ENCODE peak calls at places on chromosome 5, in eight cellular contexts. Q is fibroblast of lung, D is transverse colon, H is IMR-90, W is RWPE1, V is cardiac muscle cell, C is brain microvascular endothelial cell, U is PC-9. Z is an unnamed sample.

GRCh38 chr5:130550553-130550940 is 614.5 kb downstream of the HINT1 start:
- DNase-seq in V (no peak), W (no peak), C (no peak), H (no peak), U (no peak), D (no peak), Q (peak), Z (no peak)

GRCh38 chr5:168324864-168325615 is 33.6 kb downstream of the WWC1 start:
- DNase-seq in D (no peak), U (peak), H (no peak), W (peak), C (no peak), V (no peak), Q (peak), Z (no peak)

GRCh38 chr5:41410737-41411136 is 99.7 kb downstream of the PLCXD3 start:
- DNase-seq in H (no peak), C (no peak), D (no peak), W (no peak), V (no peak), Q (no peak), U (no peak), Z (no peak)

GRCh38 chr5:53827072-53827471 is 266.6 kb downstream of the NDUFS4 start:
- DNase-seq in C (no peak), D (no peak), V (no peak), H (no peak), W (no peak), Q (no peak), U (no peak), Z (no peak)

GRCh38 chr5:14900661-14901461 is 29.3 kb upstream of the ANKH start:
- DNase-seq in Q (peak), V (peak), W (no peak), D (no peak), U (no peak), H (peak), C (peak), Z (peak)

GRCh38 chr5:175690586-175690985 is 32.7 kb downstream of the HRH2 start:
- DNase-seq in U (no peak), W (no peak), C (no peak), Q (no peak), H (no peak), D (no peak), V (no peak), Z (no peak)

GRCh38 chr5:155046591-155046990 is 33.0 kb downstream of the KIF4B start:
- DNase-seq in U (no peak), Q (no peak), V (no peak), H (no peak), D (no peak), W (no peak), C (no peak), Z (no peak)

GRCh38 chr5:68049053-68049713 is 166.4 kb upstream of the PIK3R1 start:
- DNase-seq in V (no peak), U (no peak), W (no peak), H (no peak), D (no peak), C (no peak), Q (peak), Z (no peak)

GRCh38 chr5:139061274-139061673 is 136.9 kb downstream of the SIL1 start:
- DNase-seq in V (peak), Q (peak), U (peak), W (peak), D (no peak), H (peak), C (peak), Z (no peak)

GRCh38 chr5:105739732-105740131 is 1931.0 kb downstream of the EFNA5 start:
- DNase-seq in Q (no peak), H (no peak), V (no peak), D (no peak), U (no peak), C (no peak), W (no peak), Z (no peak)

GRCh38 chr5:179801304-179802206 is 5.1 kb downstream of the MGAT4B start:
- DNase-seq in Q (no peak), H (peak), C (peak), V (peak), U (no peak), W (no peak), D (peak), Z (no peak)

GRCh38 chr5:17709011-17709710 is 74.9 kb downstream of the TAF11L14 start:
- DNase-seq in Q (no peak), V (no peak), D (no peak), H (no peak), C (no peak), W (no peak), U (no peak), Z (no peak)

GRCh38 chr5:93874491-93874890 is 133.1 kb upstream of the POU5F2 start:
- DNase-seq in D (no peak), U (no peak), W (no peak), H (peak), C (no peak), Q (peak), V (peak), Z (no peak)

GRCh38 chr5:113682497-113683136 is 169.1 kb downstream of the YTHDC2 start:
- DNase-seq in V (peak), W (no peak), Q (no peak), U (no peak), D (no peak), H (peak), C (no peak), Z (no peak)

GRCh38 chr5:134784241-134784920 is 25.8 kb downstream of the DDX46 start:
- DNase-seq in U (no peak), D (no peak), Q (no peak), H (peak), W (no peak), C (no peak), V (no peak), Z (no peak)
- TF ChIP-seq CTCF in U (peak), D (no peak), Q (peak), H (peak), W (no peak), C (peak), V (no peak), Z (peak)

DNA sequence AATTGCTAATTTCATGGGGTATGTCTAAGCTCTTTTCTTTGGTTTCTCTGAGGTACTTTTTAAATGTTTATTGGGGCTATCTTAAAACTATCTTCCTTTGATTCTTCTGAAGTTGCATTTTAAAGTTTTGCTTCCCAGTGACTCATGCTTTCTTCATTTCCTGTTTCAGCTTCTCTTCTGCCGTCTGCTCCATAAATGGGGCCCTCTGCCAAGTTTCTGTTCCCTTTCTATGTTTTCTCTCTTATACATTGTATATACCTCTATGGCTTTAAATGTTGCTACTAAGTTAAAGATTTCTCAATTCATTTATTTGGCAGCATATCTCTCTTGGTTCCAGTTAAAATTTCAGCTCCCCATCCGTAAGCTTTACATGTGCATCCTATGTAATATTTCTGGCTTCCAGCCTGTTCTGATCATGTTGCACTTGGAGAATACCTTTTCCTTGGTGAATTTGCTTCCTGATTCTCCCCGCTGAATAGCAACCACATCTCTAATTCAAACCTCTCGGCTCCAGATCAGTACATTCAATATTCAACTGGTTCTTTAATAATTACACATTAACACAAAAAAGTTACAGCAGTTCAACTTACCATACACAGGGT is 125.3 kb downstream of the ST8SIA4 start:
- DNase-seq in D (peak), Q (peak), W (peak), C (peak), V (peak), U (peak), H (peak), Z (peak)
- H3K27ac ChIP-seq in D (no peak), Q (no peak), W (no peak), C (peak), V (no peak), U (peak), H (peak), Z (no peak)

GRCh38 chr5:23507278-23507685 is at the start of gene PRDM9:
- DNase-seq in V (peak), U (peak), C (no peak), W (no peak), D (peak), Q (peak), H (no peak), Z (no peak)
- TF ChIP-seq CTCF in V (no peak), U (no peak), C (no peak), W (no peak), D (no peak), Q (no peak), H (no peak), Z (no peak)

GRCh38 chr5:73434461-73434860 is 14.1 kb downstream of the FOXD1 start:
- DNase-seq in U (no peak), W (no peak), H (no peak), Q (no peak), C (no peak), V (no peak), D (no peak), Z (no peak)
- H3K27ac ChIP-seq in U (peak), W (no peak), H (no peak), Q (no peak), C (no peak), V (no peak), D (no peak), Z (no peak)

GRCh38 chr5:128667148-128667547 is 129.1 kb upstream of the FBN2 start:
- DNase-seq in U (no peak), W (no peak), H (no peak), C (no peak), V (no peak), D (no peak), Q (no peak), Z (no peak)
- TF ChIP-seq CTCF in U (no peak), W (no peak), H (no peak), C (peak), V (peak), D (no peak), Q (no peak), Z (no peak)